ENCODE peak calls at places on chromosome 3, in six cellular contexts. One of them, this sample, is unnamed.

GRCh38 chr3:40333416-40333815 is 23.9 kb downstream of the EIF1B start:
- DNase-seq in myocyte: peak
- DNase-seq in naive B cell: no peak
- DNase-seq in GM18507: no peak
- DNase-seq in stimulated activated CD8-positive, alpha-beta memory T cell treated with anti-CD3 and anti-CD28 coated beads, Interleukin-2, amount 100 ng/mL, for 48 hours: no peak
- DNase-seq in HAP-1: no peak
- DNase-seq in this sample: no peak

GRCh38 chr3:124202754-124203153 is 210.8 kb upstream of the ROPN1 start:
- DNase-seq in HAP-1: no peak
- DNase-seq in stimulated activated CD8-positive, alpha-beta memory T cell treated with anti-CD3 and anti-CD28 coated beads, Interleukin-2, amount 100 ng/mL, for 48 hours: no peak
- DNase-seq in GM18507: no peak
- DNase-seq in myocyte: no peak
- DNase-seq in naive B cell: no peak
- DNase-seq in this sample: no peak

GRCh38 chr3:123301331-123302184 is 99.8 kb downstream of the SEC22A start:
- DNase-seq in naive B cell: no peak
- DNase-seq in myocyte: no peak
- DNase-seq in GM18507: no peak
- DNase-seq in stimulated activated CD8-positive, alpha-beta memory T cell treated with anti-CD3 and anti-CD28 coated beads, Interleukin-2, amount 100 ng/mL, for 48 hours: no peak
- DNase-seq in HAP-1: no peak
- DNase-seq in this sample: no peak

GRCh38 chr3:77281721-77282120 is 241.8 kb downstream of the ROBO2 start:
- DNase-seq in myocyte: no peak
- DNase-seq in stimulated activated CD8-positive, alpha-beta memory T cell treated with anti-CD3 and anti-CD28 coated beads, Interleukin-2, amount 100 ng/mL, for 48 hours: no peak
- DNase-seq in naive B cell: no peak
- DNase-seq in HAP-1: peak
- DNase-seq in GM18507: no peak
- DNase-seq in this sample: no peak

GRCh38 chr3:25592510-25592968 is 72.2 kb downstream of the TOP2B start:
- DNase-seq in myocyte: peak
- DNase-seq in naive B cell: no peak
- DNase-seq in stimulated activated CD8-positive, alpha-beta memory T cell treated with anti-CD3 and anti-CD28 coated beads, Interleukin-2, amount 100 ng/mL, for 48 hours: no peak
- DNase-seq in HAP-1: peak
- DNase-seq in GM18507: no peak
- DNase-seq in this sample: peak

GRCh38 chr3:154486949-154487348 is 57.0 kb upstream of the GPR149 start:
- DNase-seq in stimulated activated CD8-positive, alpha-beta memory T cell treated with anti-CD3 and anti-CD28 coated beads, Interleukin-2, amount 100 ng/mL, for 48 hours: no peak
- DNase-seq in naive B cell: no peak
- DNase-seq in GM18507: no peak
- DNase-seq in myocyte: no peak
- DNase-seq in HAP-1: no peak
- DNase-seq in this sample: no peak

GRCh38 chr3:32460031-32460749 is 42.5 kb downstream of the CMTM6 start:
- DNase-seq in myocyte: no peak
- DNase-seq in naive B cell: peak
- DNase-seq in HAP-1: peak
- DNase-seq in GM18507: peak
- DNase-seq in stimulated activated CD8-positive, alpha-beta memory T cell treated with anti-CD3 and anti-CD28 coated beads, Interleukin-2, amount 100 ng/mL, for 48 hours: peak
- DNase-seq in this sample: peak

GRCh38 chr3:12440927-12441326 is 43.4 kb upstream of the TSEN2 start:
- DNase-seq in myocyte: no peak
- DNase-seq in stimulated activated CD8-positive, alpha-beta memory T cell treated with anti-CD3 and anti-CD28 coated beads, Interleukin-2, amount 100 ng/mL, for 48 hours: no peak
- DNase-seq in GM18507: no peak
- DNase-seq in naive B cell: no peak
- DNase-seq in HAP-1: no peak
- DNase-seq in this sample: peak

GRCh38 chr3:45773044-45773443 is 23.3 kb downstream of the SLC6A20 start:
- DNase-seq in myocyte: no peak
- DNase-seq in GM18507: no peak
- DNase-seq in stimulated activated CD8-positive, alpha-beta memory T cell treated with anti-CD3 and anti-CD28 coated beads, Interleukin-2, amount 100 ng/mL, for 48 hours: no peak
- DNase-seq in HAP-1: no peak
- DNase-seq in naive B cell: no peak
- DNase-seq in this sample: no peak

GRCh38 chr3:146550743-146551510 is 6.5 kb upstream of the PLSCR1 start:
- DNase-seq in myocyte: peak
- DNase-seq in naive B cell: no peak
- DNase-seq in GM18507: peak
- DNase-seq in stimulated activated CD8-positive, alpha-beta memory T cell treated with anti-CD3 and anti-CD28 coated beads, Interleukin-2, amount 100 ng/mL, for 48 hours: no peak
- DNase-seq in HAP-1: no peak
- DNase-seq in this sample: peak

GRCh38 chr3:127589600-127590281 is 792 bp downstream of the TPRA1 start:
- DNase-seq in GM18507: no peak
- DNase-seq in stimulated activated CD8-positive, alpha-beta memory T cell treated with anti-CD3 and anti-CD28 coated beads, Interleukin-2, amount 100 ng/mL, for 48 hours: no peak
- DNase-seq in myocyte: peak
- DNase-seq in naive B cell: no peak
- DNase-seq in HAP-1: peak
- DNase-seq in this sample: peak

GRCh38 chr3:139619484-139619883 is 58.3 kb downstream of the NMNAT3 start:
- DNase-seq in myocyte: no peak
- DNase-seq in HAP-1: no peak
- DNase-seq in GM18507: no peak
- DNase-seq in stimulated activated CD8-positive, alpha-beta memory T cell treated with anti-CD3 and anti-CD28 coated beads, Interleukin-2, amount 100 ng/mL, for 48 hours: no peak
- DNase-seq in naive B cell: no peak
- DNase-seq in this sample: no peak

GRCh38 chr3:170355738-170356595 is 1.5 kb upstream of the SKIL start:
- DNase-seq in HAP-1: peak
- DNase-seq in myocyte: peak
- DNase-seq in GM18507: no peak
- DNase-seq in stimulated activated CD8-positive, alpha-beta memory T cell treated with anti-CD3 and anti-CD28 coated beads, Interleukin-2, amount 100 ng/mL, for 48 hours: peak
- DNase-seq in naive B cell: peak
- DNase-seq in this sample: peak

GRCh38 chr3:179653777-179654117 is 907 bp downstream of the USP13 start:
- DNase-seq in GM18507: no peak
- DNase-seq in HAP-1: peak
- DNase-seq in myocyte: no peak
- DNase-seq in naive B cell: no peak
- DNase-seq in stimulated activated CD8-positive, alpha-beta memory T cell treated with anti-CD3 and anti-CD28 coated beads, Interleukin-2, amount 100 ng/mL, for 48 hours: no peak
- DNase-seq in this sample: no peak

GRCh38 chr3:76700323-76700722 is 339.6 kb upstream of the ROBO2 start:
- DNase-seq in HAP-1: no peak
- DNase-seq in stimulated activated CD8-positive, alpha-beta memory T cell treated with anti-CD3 and anti-CD28 coated beads, Interleukin-2, amount 100 ng/mL, for 48 hours: no peak
- DNase-seq in naive B cell: no peak
- DNase-seq in myocyte: no peak
- DNase-seq in GM18507: no peak
- DNase-seq in this sample: no peak

GRCh38 chr3:110789315-110789714 is 282.3 kb upstream of the NECTIN3 start:
- DNase-seq in naive B cell: no peak
- DNase-seq in HAP-1: no peak
- DNase-seq in myocyte: no peak
- DNase-seq in GM18507: no peak
- DNase-seq in stimulated activated CD8-positive, alpha-beta memory T cell treated with anti-CD3 and anti-CD28 coated beads, Interleukin-2, amount 100 ng/mL, for 48 hours: no peak
- DNase-seq in this sample: no peak

GRCh38 chr3:194298331-194299227 is 52.5 kb downstream of the CPN2 start:
- DNase-seq in GM18507: no peak
- DNase-seq in HAP-1: no peak
- DNase-seq in myocyte: no peak
- DNase-seq in naive B cell: no peak
- DNase-seq in stimulated activated CD8-positive, alpha-beta memory T cell treated with anti-CD3 and anti-CD28 coated beads, Interleukin-2, amount 100 ng/mL, for 48 hours: no peak
- DNase-seq in this sample: no peak

GRCh38 chr3:63279000-63279366 is 875 bp downstream of the SYNPR start:
- DNase-seq in myocyte: no peak
- DNase-seq in GM18507: no peak
- DNase-seq in stimulated activated CD8-positive, alpha-beta memory T cell treated with anti-CD3 and anti-CD28 coated beads, Interleukin-2, amount 100 ng/mL, for 48 hours: no peak
- DNase-seq in naive B cell: no peak
- DNase-seq in HAP-1: no peak
- DNase-seq in this sample: no peak

GRCh38 chr3:127485396-127486170 is 105.0 kb downstream of the TPRA1 start:
- DNase-seq in stimulated activated CD8-positive, alpha-beta memory T cell treated with anti-CD3 and anti-CD28 coated beads, Interleukin-2, amount 100 ng/mL, for 48 hours: no peak
- DNase-seq in myocyte: peak
- DNase-seq in naive B cell: no peak
- DNase-seq in GM18507: no peak
- DNase-seq in HAP-1: no peak
- DNase-seq in this sample: no peak

GRCh38 chr3:122754867-122755835 is 38.5 kb downstream of the HSPBAP1 start:
- DNase-seq in stimulated activated CD8-positive, alpha-beta memory T cell treated with anti-CD3 and anti-CD28 coated beads, Interleukin-2, amount 100 ng/mL, for 48 hours: no peak
- DNase-seq in myocyte: peak
- DNase-seq in HAP-1: peak
- DNase-seq in GM18507: peak
- DNase-seq in naive B cell: peak
- DNase-seq in this sample: no peak

GRCh38 chr3:151788401-151788800 is 25.5 kb upstream of the AADAC start:
- DNase-seq in stimulated activated CD8-positive, alpha-beta memory T cell treated with anti-CD3 and anti-CD28 coated beads, Interleukin-2, amount 100 ng/mL, for 48 hours: no peak
- DNase-seq in myocyte: no peak
- DNase-seq in HAP-1: no peak
- DNase-seq in naive B cell: no peak
- DNase-seq in GM18507: no peak
- DNase-seq in this sample: no peak

GRCh38 chr3:128484404-128485282 is 8.4 kb downstream of the GATA2 start:
- DNase-seq in GM18507: no peak
- DNase-seq in myocyte: no peak
- DNase-seq in naive B cell: no peak
- DNase-seq in stimulated activated CD8-positive, alpha-beta memory T cell treated with anti-CD3 and anti-CD28 coated beads, Interleukin-2, amount 100 ng/mL, for 48 hours: no peak
- DNase-seq in HAP-1: peak
- DNase-seq in this sample: no peak

GRCh38 chr3:184774996-184775715 is 36.8 kb upstream of the VPS8 start:
- DNase-seq in GM18507: no peak
- DNase-seq in HAP-1: no peak
- DNase-seq in naive B cell: no peak
- DNase-seq in myocyte: no peak
- DNase-seq in stimulated activated CD8-positive, alpha-beta memory T cell treated with anti-CD3 and anti-CD28 coated beads, Interleukin-2, amount 100 ng/mL, for 48 hours: no peak
- DNase-seq in this sample: no peak

GRCh38 chr3:167305340-167305739 is 74.8 kb downstream of the ZBBX start:
- DNase-seq in HAP-1: no peak
- DNase-seq in naive B cell: no peak
- DNase-seq in myocyte: no peak
- DNase-seq in GM18507: no peak
- DNase-seq in stimulated activated CD8-positive, alpha-beta memory T cell treated with anti-CD3 and anti-CD28 coated beads, Interleukin-2, amount 100 ng/mL, for 48 hours: no peak
- DNase-seq in this sample: no peak

GRCh38 chr3:42507252-42507651 is 4.8 kb downstream of the VIPR1 start:
- DNase-seq in GM18507: no peak
- DNase-seq in naive B cell: no peak
- DNase-seq in HAP-1: no peak
- DNase-seq in myocyte: no peak
- DNase-seq in stimulated activated CD8-positive, alpha-beta memory T cell treated with anti-CD3 and anti-CD28 coated beads, Interleukin-2, amount 100 ng/mL, for 48 hours: no peak
- DNase-seq in this sample: no peak

GRCh38 chr3:32593903-32594525 is 23.4 kb upstream of the DYNC1LI1 start:
- DNase-seq in myocyte: peak
- DNase-seq in GM18507: no peak
- DNase-seq in HAP-1: no peak
- DNase-seq in naive B cell: no peak
- DNase-seq in stimulated activated CD8-positive, alpha-beta memory T cell treated with anti-CD3 and anti-CD28 coated beads, Interleukin-2, amount 100 ng/mL, for 48 hours: no peak
- DNase-seq in this sample: peak

GRCh38 chr3:8756671-8757070 is 12.7 kb downstream of the OXTR start:
- DNase-seq in stimulated activated CD8-positive, alpha-beta memory T cell treated with anti-CD3 and anti-CD28 coated beads, Interleukin-2, amount 100 ng/mL, for 48 hours: no peak
- DNase-seq in naive B cell: no peak
- DNase-seq in HAP-1: no peak
- DNase-seq in myocyte: peak
- DNase-seq in GM18507: no peak
- DNase-seq in this sample: peak

GRCh38 chr3:181326637-181327223 is 337.2 kb upstream of the DNAJC19 start:
- DNase-seq in GM18507: no peak
- DNase-seq in myocyte: peak
- DNase-seq in naive B cell: peak
- DNase-seq in stimulated activated CD8-positive, alpha-beta memory T cell treated with anti-CD3 and anti-CD28 coated beads, Interleukin-2, amount 100 ng/mL, for 48 hours: no peak
- DNase-seq in HAP-1: peak
- DNase-seq in this sample: no peak

GRCh38 chr3:125443923-125444322 is 68.8 kb upstream of the ZNF148 start:
- DNase-seq in myocyte: no peak
- DNase-seq in HAP-1: no peak
- DNase-seq in GM18507: no peak
- DNase-seq in stimulated activated CD8-positive, alpha-beta memory T cell treated with anti-CD3 and anti-CD28 coated beads, Interleukin-2, amount 100 ng/mL, for 48 hours: no peak
- DNase-seq in naive B cell: no peak
- DNase-seq in this sample: no peak

GRCh38 chr3:133948131-133948810 is 52.6 kb upstream of the RAB6B start:
- DNase-seq in myocyte: no peak
- DNase-seq in naive B cell: no peak
- DNase-seq in GM18507: no peak
- DNase-seq in HAP-1: no peak
- DNase-seq in stimulated activated CD8-positive, alpha-beta memory T cell treated with anti-CD3 and anti-CD28 coated beads, Interleukin-2, amount 100 ng/mL, for 48 hours: no peak
- DNase-seq in this sample: peak

GRCh38 chr3:117218709-117219108 is 509.1 kb downstream of the TUSC7 start:
- DNase-seq in stimulated activated CD8-positive, alpha-beta memory T cell treated with anti-CD3 and anti-CD28 coated beads, Interleukin-2, amount 100 ng/mL, for 48 hours: no peak
- DNase-seq in myocyte: no peak
- DNase-seq in HAP-1: no peak
- DNase-seq in naive B cell: no peak
- DNase-seq in GM18507: no peak
- DNase-seq in this sample: no peak

GRCh38 chr3:162193148-162193547 is 696.5 kb downstream of the OTOL1 start:
- DNase-seq in myocyte: no peak
- DNase-seq in GM18507: no peak
- DNase-seq in HAP-1: no peak
- DNase-seq in stimulated activated CD8-positive, alpha-beta memory T cell treated with anti-CD3 and anti-CD28 coated beads, Interleukin-2, amount 100 ng/mL, for 48 hours: no peak
- DNase-seq in naive B cell: no peak
- DNase-seq in this sample: no peak

GRCh38 chr3:148789156-148789555 is 38.5 kb upstream of the CPB1 start:
- DNase-seq in GM18507: no peak
- DNase-seq in stimulated activated CD8-positive, alpha-beta memory T cell treated with anti-CD3 and anti-CD28 coated beads, Interleukin-2, amount 100 ng/mL, for 48 hours: no peak
- DNase-seq in naive B cell: no peak
- DNase-seq in myocyte: peak
- DNase-seq in HAP-1: peak
- DNase-seq in this sample: no peak